ENCODE peak calls at places on chromosome 20, in nine cellular contexts. One of them, this sample, is unnamed.

GRCh38 chr20:17617212-17617867 is 47.5 kb downstream of the DSTN start:
- DNase-seq in activated T-helper 9 cell treated with anti-CD3 and anti-CD28 coated beads, Interleukin-2, amount 50 U/mL, for 16 hours: no peak
- DNase-seq in neural progenitor cell: peak; percentile 75
- DNase-seq in HT1080: peak; percentile 36
- DNase-seq in H54: peak; percentile 52
- DNase-seq in fibroblast of lung: no peak
- DNase-seq in ELR: peak; percentile 53
- DNase-seq in T-helper 9 cell: peak; percentile 30
- DNase-seq in activated CD4-positive, alpha-beta T cell treated with anti-CD3 and anti-CD28 coated beads, Interleukin-2, amount 50 U/mL, for 1 hour: peak; percentile 52
- DNase-seq in this sample: peak; percentile 93

GRCh38 chr20:50635676-50636600 is 55.4 kb downstream of the RIPOR3 start:
- DNase-seq in ELR: peak; percentile 67
- DNase-seq in activated T-helper 9 cell treated with anti-CD3 and anti-CD28 coated beads, Interleukin-2, amount 50 U/mL, for 16 hours: peak; percentile 26
- DNase-seq in activated CD4-positive, alpha-beta T cell treated with anti-CD3 and anti-CD28 coated beads, Interleukin-2, amount 50 U/mL, for 1 hour: peak; percentile 41
- DNase-seq in T-helper 9 cell: peak; percentile 45
- DNase-seq in HT1080: peak; percentile 41
- DNase-seq in neural progenitor cell: peak; percentile 75
- DNase-seq in H54: peak; percentile 78
- DNase-seq in fibroblast of lung: peak; percentile 36
- DNase-seq in this sample: peak; percentile 98

GRCh38 chr20:57897156-57897874 is 187.5 kb upstream of the PMEPA1 start:
- DNase-seq in H54: no peak
- DNase-seq in ELR: no peak
- DNase-seq in fibroblast of lung: no peak
- DNase-seq in HT1080: no peak
- DNase-seq in activated T-helper 9 cell treated with anti-CD3 and anti-CD28 coated beads, Interleukin-2, amount 50 U/mL, for 16 hours: no peak
- DNase-seq in activated CD4-positive, alpha-beta T cell treated with anti-CD3 and anti-CD28 coated beads, Interleukin-2, amount 50 U/mL, for 1 hour: no peak
- DNase-seq in neural progenitor cell: no peak
- DNase-seq in T-helper 9 cell: no peak
- DNase-seq in this sample: no peak

GRCh38 chr20:38255389-38255788 is 5.1 kb downstream of the KIAA1755 start:
- DNase-seq in HT1080: no peak
- DNase-seq in T-helper 9 cell: no peak
- DNase-seq in neural progenitor cell: no peak
- DNase-seq in ELR: no peak
- DNase-seq in H54: no peak
- DNase-seq in activated T-helper 9 cell treated with anti-CD3 and anti-CD28 coated beads, Interleukin-2, amount 50 U/mL, for 16 hours: no peak
- DNase-seq in activated CD4-positive, alpha-beta T cell treated with anti-CD3 and anti-CD28 coated beads, Interleukin-2, amount 50 U/mL, for 1 hour: no peak
- DNase-seq in fibroblast of lung: peak; percentile 79
- DNase-seq in this sample: no peak

GRCh38 chr20:31811796-31812728 is 7.1 kb upstream of the MYLK2 start:
- DNase-seq in H54: peak; percentile 62
- DNase-seq in activated CD4-positive, alpha-beta T cell treated with anti-CD3 and anti-CD28 coated beads, Interleukin-2, amount 50 U/mL, for 1 hour: no peak
- DNase-seq in neural progenitor cell: no peak
- DNase-seq in activated T-helper 9 cell treated with anti-CD3 and anti-CD28 coated beads, Interleukin-2, amount 50 U/mL, for 16 hours: no peak
- DNase-seq in HT1080: peak; percentile 81
- DNase-seq in fibroblast of lung: peak; percentile 89
- DNase-seq in ELR: peak; percentile 91
- DNase-seq in T-helper 9 cell: no peak
- DNase-seq in this sample: no peak

GRCh38 chr20:48733296-48733790 is 94.5 kb downstream of the PREX1 start:
- DNase-seq in T-helper 9 cell: no peak
- DNase-seq in activated T-helper 9 cell treated with anti-CD3 and anti-CD28 coated beads, Interleukin-2, amount 50 U/mL, for 16 hours: no peak
- DNase-seq in H54: peak; percentile 38
- DNase-seq in activated CD4-positive, alpha-beta T cell treated with anti-CD3 and anti-CD28 coated beads, Interleukin-2, amount 50 U/mL, for 1 hour: no peak
- DNase-seq in neural progenitor cell: no peak
- DNase-seq in HT1080: peak; percentile 15
- DNase-seq in ELR: peak; percentile 44
- DNase-seq in fibroblast of lung: peak; percentile 62
- DNase-seq in this sample: no peak

GRCh38 chr20:2984956-2985661 is 58.3 kb upstream of the GNRH2 start:
- DNase-seq in HT1080: peak; percentile 54
- DNase-seq in T-helper 9 cell: no peak
- DNase-seq in neural progenitor cell: no peak
- DNase-seq in activated CD4-positive, alpha-beta T cell treated with anti-CD3 and anti-CD28 coated beads, Interleukin-2, amount 50 U/mL, for 1 hour: no peak
- DNase-seq in H54: peak; percentile 34
- DNase-seq in fibroblast of lung: peak; percentile 79
- DNase-seq in ELR: peak; percentile 57
- DNase-seq in activated T-helper 9 cell treated with anti-CD3 and anti-CD28 coated beads, Interleukin-2, amount 50 U/mL, for 16 hours: no peak
- DNase-seq in this sample: no peak

GRCh38 chr20:840858-841567 is 7.5 kb downstream of the FAM110A start:
- DNase-seq in H54: no peak
- DNase-seq in HT1080: no peak
- DNase-seq in fibroblast of lung: peak; percentile 6
- DNase-seq in activated CD4-positive, alpha-beta T cell treated with anti-CD3 and anti-CD28 coated beads, Interleukin-2, amount 50 U/mL, for 1 hour: no peak
- DNase-seq in T-helper 9 cell: no peak
- DNase-seq in neural progenitor cell: peak; percentile 30
- DNase-seq in activated T-helper 9 cell treated with anti-CD3 and anti-CD28 coated beads, Interleukin-2, amount 50 U/mL, for 16 hours: no peak
- DNase-seq in ELR: no peak
- DNase-seq in this sample: peak; percentile 79

GRCh38 chr20:21555470-21556120 is 41.7 kb upstream of the NKX2-2 start:
- DNase-seq in fibroblast of lung: no peak
- DNase-seq in T-helper 9 cell: no peak
- DNase-seq in ELR: no peak
- DNase-seq in activated T-helper 9 cell treated with anti-CD3 and anti-CD28 coated beads, Interleukin-2, amount 50 U/mL, for 16 hours: no peak
- DNase-seq in activated CD4-positive, alpha-beta T cell treated with anti-CD3 and anti-CD28 coated beads, Interleukin-2, amount 50 U/mL, for 1 hour: no peak
- DNase-seq in HT1080: no peak
- DNase-seq in H54: no peak
- DNase-seq in neural progenitor cell: no peak
- DNase-seq in this sample: no peak

GRCh38 chr20:36950432-36951197 is 893 bp downstream of the SAMHD1 start:
- DNase-seq in fibroblast of lung: peak; percentile 10
- DNase-seq in HT1080: peak; percentile 46
- DNase-seq in activated CD4-positive, alpha-beta T cell treated with anti-CD3 and anti-CD28 coated beads, Interleukin-2, amount 50 U/mL, for 1 hour: no peak
- DNase-seq in H54: peak; percentile 25
- DNase-seq in ELR: peak; percentile 82
- DNase-seq in activated T-helper 9 cell treated with anti-CD3 and anti-CD28 coated beads, Interleukin-2, amount 50 U/mL, for 16 hours: peak; percentile 15
- DNase-seq in neural progenitor cell: peak; percentile 44
- DNase-seq in T-helper 9 cell: peak; percentile 47
- DNase-seq in this sample: peak; percentile 76

GRCh38 chr20:23022849-23023248 is 12.3 kb upstream of the SSTR4 start:
- DNase-seq in fibroblast of lung: peak; percentile 48
- DNase-seq in activated T-helper 9 cell treated with anti-CD3 and anti-CD28 coated beads, Interleukin-2, amount 50 U/mL, for 16 hours: no peak
- DNase-seq in ELR: no peak
- DNase-seq in HT1080: no peak
- DNase-seq in T-helper 9 cell: no peak
- DNase-seq in H54: no peak
- DNase-seq in neural progenitor cell: no peak
- DNase-seq in activated CD4-positive, alpha-beta T cell treated with anti-CD3 and anti-CD28 coated beads, Interleukin-2, amount 50 U/mL, for 1 hour: no peak
- DNase-seq in this sample: no peak

GRCh38 chr20:34538671-34539123 is 19.8 kb upstream of the MAP1LC3A start:
- DNase-seq in activated CD4-positive, alpha-beta T cell treated with anti-CD3 and anti-CD28 coated beads, Interleukin-2, amount 50 U/mL, for 1 hour: peak; percentile 57
- DNase-seq in H54: no peak
- DNase-seq in fibroblast of lung: no peak
- DNase-seq in activated T-helper 9 cell treated with anti-CD3 and anti-CD28 coated beads, Interleukin-2, amount 50 U/mL, for 16 hours: peak; percentile 33
- DNase-seq in T-helper 9 cell: peak; percentile 44
- DNase-seq in neural progenitor cell: peak; percentile 62
- DNase-seq in ELR: peak; percentile 63
- DNase-seq in HT1080: no peak
- DNase-seq in this sample: peak; percentile 86

GRCh38 chr20:17625246-17626051 is 55.6 kb downstream of the DSTN start:
- DNase-seq in T-helper 9 cell: no peak
- DNase-seq in activated CD4-positive, alpha-beta T cell treated with anti-CD3 and anti-CD28 coated beads, Interleukin-2, amount 50 U/mL, for 1 hour: no peak
- DNase-seq in H54: no peak
- DNase-seq in neural progenitor cell: no peak
- DNase-seq in HT1080: no peak
- DNase-seq in activated T-helper 9 cell treated with anti-CD3 and anti-CD28 coated beads, Interleukin-2, amount 50 U/mL, for 16 hours: no peak
- DNase-seq in fibroblast of lung: no peak
- DNase-seq in ELR: no peak
- DNase-seq in this sample: no peak

GRCh38 chr20:3797592-3798404 is 1.7 kb downstream of the CDC25B start:
- DNase-seq in neural progenitor cell: no peak
- DNase-seq in H54: no peak
- DNase-seq in ELR: peak; percentile 72
- DNase-seq in activated CD4-positive, alpha-beta T cell treated with anti-CD3 and anti-CD28 coated beads, Interleukin-2, amount 50 U/mL, for 1 hour: peak; percentile 43
- DNase-seq in fibroblast of lung: peak; percentile 36
- DNase-seq in HT1080: no peak
- DNase-seq in activated T-helper 9 cell treated with anti-CD3 and anti-CD28 coated beads, Interleukin-2, amount 50 U/mL, for 16 hours: no peak
- DNase-seq in T-helper 9 cell: no peak
- DNase-seq in this sample: no peak

GRCh38 chr20:32052090-32052791 is at the start of gene HCK:
- DNase-seq in fibroblast of lung: no peak
- DNase-seq in HT1080: no peak
- DNase-seq in T-helper 9 cell: no peak
- DNase-seq in activated CD4-positive, alpha-beta T cell treated with anti-CD3 and anti-CD28 coated beads, Interleukin-2, amount 50 U/mL, for 1 hour: no peak
- DNase-seq in H54: no peak
- DNase-seq in ELR: no peak
- DNase-seq in activated T-helper 9 cell treated with anti-CD3 and anti-CD28 coated beads, Interleukin-2, amount 50 U/mL, for 16 hours: no peak
- DNase-seq in neural progenitor cell: peak; percentile 59
- DNase-seq in this sample: peak; percentile 70

GRCh38 chr20:14478126-14478525 is 140.7 kb upstream of the FLRT3 start:
- DNase-seq in HT1080: no peak
- DNase-seq in H54: no peak
- DNase-seq in neural progenitor cell: no peak
- DNase-seq in fibroblast of lung: no peak
- DNase-seq in activated CD4-positive, alpha-beta T cell treated with anti-CD3 and anti-CD28 coated beads, Interleukin-2, amount 50 U/mL, for 1 hour: no peak
- DNase-seq in T-helper 9 cell: no peak
- DNase-seq in ELR: no peak
- DNase-seq in activated T-helper 9 cell treated with anti-CD3 and anti-CD28 coated beads, Interleukin-2, amount 50 U/mL, for 16 hours: no peak
- DNase-seq in this sample: no peak

GRCh38 chr20:3037654-3038053 is 5.8 kb upstream of the GNRH2 start:
- DNase-seq in T-helper 9 cell: no peak
- DNase-seq in H54: no peak
- DNase-seq in neural progenitor cell: no peak
- DNase-seq in ELR: no peak
- DNase-seq in activated T-helper 9 cell treated with anti-CD3 and anti-CD28 coated beads, Interleukin-2, amount 50 U/mL, for 16 hours: no peak
- DNase-seq in activated CD4-positive, alpha-beta T cell treated with anti-CD3 and anti-CD28 coated beads, Interleukin-2, amount 50 U/mL, for 1 hour: no peak
- DNase-seq in HT1080: no peak
- DNase-seq in fibroblast of lung: no peak
- DNase-seq in this sample: no peak

GRCh38 chr20:61918548-61918947 is 147.1 kb downstream of the TAF4 start:
- DNase-seq in H54: no peak
- DNase-seq in activated CD4-positive, alpha-beta T cell treated with anti-CD3 and anti-CD28 coated beads, Interleukin-2, amount 50 U/mL, for 1 hour: no peak
- DNase-seq in fibroblast of lung: no peak
- DNase-seq in T-helper 9 cell: no peak
- DNase-seq in HT1080: no peak
- DNase-seq in activated T-helper 9 cell treated with anti-CD3 and anti-CD28 coated beads, Interleukin-2, amount 50 U/mL, for 16 hours: no peak
- DNase-seq in ELR: no peak
- DNase-seq in neural progenitor cell: peak; percentile 31
- DNase-seq in this sample: peak; percentile 67

GRCh38 chr20:62178316-62179161 is 4.3 kb upstream of the MTG2 start:
- DNase-seq in fibroblast of lung: no peak
- DNase-seq in H54: no peak
- DNase-seq in neural progenitor cell: no peak
- DNase-seq in activated CD4-positive, alpha-beta T cell treated with anti-CD3 and anti-CD28 coated beads, Interleukin-2, amount 50 U/mL, for 1 hour: no peak
- DNase-seq in T-helper 9 cell: no peak
- DNase-seq in ELR: no peak
- DNase-seq in activated T-helper 9 cell treated with anti-CD3 and anti-CD28 coated beads, Interleukin-2, amount 50 U/mL, for 16 hours: no peak
- DNase-seq in HT1080: no peak
- DNase-seq in this sample: no peak

GRCh38 chr20:6993526-6993925 is 226.0 kb downstream of the BMP2 start:
- DNase-seq in neural progenitor cell: no peak
- DNase-seq in activated CD4-positive, alpha-beta T cell treated with anti-CD3 and anti-CD28 coated beads, Interleukin-2, amount 50 U/mL, for 1 hour: no peak
- DNase-seq in fibroblast of lung: peak; percentile 32
- DNase-seq in T-helper 9 cell: no peak
- DNase-seq in activated T-helper 9 cell treated with anti-CD3 and anti-CD28 coated beads, Interleukin-2, amount 50 U/mL, for 16 hours: no peak
- DNase-seq in ELR: no peak
- DNase-seq in H54: no peak
- DNase-seq in HT1080: no peak
- DNase-seq in this sample: no peak

GRCh38 chr20:24488064-24488799 is 18.8 kb downstream of the SYNDIG1 start:
- DNase-seq in activated T-helper 9 cell treated with anti-CD3 and anti-CD28 coated beads, Interleukin-2, amount 50 U/mL, for 16 hours: no peak
- DNase-seq in H54: no peak
- DNase-seq in HT1080: no peak
- DNase-seq in neural progenitor cell: no peak
- DNase-seq in ELR: no peak
- DNase-seq in activated CD4-positive, alpha-beta T cell treated with anti-CD3 and anti-CD28 coated beads, Interleukin-2, amount 50 U/mL, for 1 hour: no peak
- DNase-seq in T-helper 9 cell: no peak
- DNase-seq in fibroblast of lung: no peak
- DNase-seq in this sample: no peak

GRCh38 chr20:51529758-51530157 is 12.8 kb downstream of the NFATC2 start:
- DNase-seq in activated T-helper 9 cell treated with anti-CD3 and anti-CD28 coated beads, Interleukin-2, amount 50 U/mL, for 16 hours: peak; percentile 69
- DNase-seq in fibroblast of lung: no peak
- DNase-seq in H54: no peak
- DNase-seq in HT1080: no peak
- DNase-seq in T-helper 9 cell: peak; percentile 56
- DNase-seq in ELR: peak; percentile 36
- DNase-seq in neural progenitor cell: no peak
- DNase-seq in activated CD4-positive, alpha-beta T cell treated with anti-CD3 and anti-CD28 coated beads, Interleukin-2, amount 50 U/mL, for 1 hour: peak; percentile 72
- DNase-seq in this sample: no peak

GRCh38 chr20:46127396-46128010 is 9.4 kb downstream of the CD40 start:
- DNase-seq in HT1080: no peak
- DNase-seq in H54: no peak
- DNase-seq in activated CD4-positive, alpha-beta T cell treated with anti-CD3 and anti-CD28 coated beads, Interleukin-2, amount 50 U/mL, for 1 hour: no peak
- DNase-seq in T-helper 9 cell: no peak
- DNase-seq in fibroblast of lung: no peak
- DNase-seq in activated T-helper 9 cell treated with anti-CD3 and anti-CD28 coated beads, Interleukin-2, amount 50 U/mL, for 16 hours: no peak
- DNase-seq in ELR: no peak
- DNase-seq in neural progenitor cell: no peak
- DNase-seq in this sample: no peak